ENCODE peak calls at places on chromosomes 16 and 17, in four cellular contexts. H, I, M and E are unnamed samples.
A peak's percentile ranks its signal among the peaks of the same experiment; 100 is the strongest.

GRCh38 chr16:86072328-86073102 is 173.6 kb downstream of the IRF8 start:
- DNase-seq in H (peak; percentile 82), I (no peak), M (peak; percentile 70), E (peak; percentile 75)

GRCh38 chr17:19727466-19728113 is 11.2 kb upstream of the SLC47A2 start:
- DNase-seq in H (no peak), I (peak; percentile 31), M (peak; percentile 66), E (no peak)

GRCh38 chr16:14098081-14098480 is 27.0 kb downstream of the MRTFB start:
- DNase-seq in H (no peak), I (no peak), M (no peak), E (no peak)

GRCh38 chr17:55266051-55266957 is 1.5 kb downstream of the HLF start:
- DNase-seq in H (no peak), I (no peak), M (peak; percentile 32), E (no peak)

GRCh38 chr17:9959377-9959981 is 54.4 kb upstream of the RCVRN start:
- DNase-seq in H (peak; percentile 69), I (no peak), M (no peak), E (peak; percentile 71)

GRCh38 chr16:79348521-79349306 is 251.8 kb downstream of the MAF start:
- DNase-seq in H (no peak), I (no peak), M (no peak), E (no peak)

GRCh38 chr17:55341432-55341831 is 76.7 kb downstream of the HLF start:
- DNase-seq in H (no peak), I (no peak), M (no peak), E (no peak)

GRCh38 chr16:87333581-87334331 is 16.6 kb upstream of the C16orf95 start:
- DNase-seq in H (no peak), I (no peak), M (no peak), E (no peak)

GRCh38 chr17:81599719-81600486 is 37.0 kb downstream of the NPLOC4 start:
- DNase-seq in H (no peak), I (no peak), M (peak; percentile 47), E (no peak)

GRCh38 chr17:66784621-66785364 is 50.1 kb upstream of the CACNG5 start:
- DNase-seq in H (no peak), I (no peak), M (no peak), E (no peak)

GRCh38 chr16:12629271-12629670 is 174.4 kb downstream of the CPPED1 start:
- DNase-seq in H (no peak), I (no peak), M (no peak), E (no peak)

GRCh38 chr16:8850279-8850885 is 18.4 kb downstream of the CARHSP1 start:
- DNase-seq in H (no peak), I (no peak), M (peak; percentile 61), E (no peak)

GRCh38 chr17:79340286-79340685 is 265.7 kb downstream of the ENGASE start:
- DNase-seq in H (no peak), I (no peak), M (no peak), E (no peak)

GRCh38 chr16:10668322-10669045 is 26.2 kb downstream of the TEKT5 start:
- DNase-seq in H (peak; percentile 10), I (no peak), M (no peak), E (peak; percentile 14)

GRCh38 chr17:12990041-12990808 is 27.6 kb downstream of the ELAC2 start:
- DNase-seq in H (no peak), I (no peak), M (peak; percentile 77), E (no peak)

GRCh38 chr16:27925612-27926011 is 137.9 kb downstream of the GSG1L start:
- DNase-seq in H (no peak), I (no peak), M (no peak), E (no peak)

GRCh38 chr16:30526137-30526822 is at the start of gene ZNF768:
- DNase-seq in H (peak; percentile 87), I (no peak), M (no peak), E (peak; percentile 23)

GRCh38 chr17:80474231-80474932 is 2.0 kb downstream of the NPTX1 start:
- DNase-seq in H (no peak), I (no peak), M (no peak), E (no peak)
- TF ChIP-seq CTCF in H (peak; percentile 5), I (no peak), M (no peak), E (peak; percentile 44)

GRCh38 chr17:46264456-46265198 is 30.3 kb upstream of the LRRC37A start:
- DNase-seq in H (peak; percentile 43), I (no peak), M (no peak), E (no peak)

GRCh38 chr17:46274238-46274637 is 20.7 kb upstream of the LRRC37A start:
- DNase-seq in H (no peak), I (no peak), M (no peak), E (no peak)

GRCh38 chr17:46266656-46267544 is 28.0 kb upstream of the LRRC37A start:
- DNase-seq in H (peak; percentile 98), I (no peak), M (peak; percentile 90), E (peak; percentile 77)

GRCh38 chr17:46273541-46274236 is 21.2 kb upstream of the LRRC37A start:
- DNase-seq in H (no peak), I (no peak), M (no peak), E (no peak)

DNA sequence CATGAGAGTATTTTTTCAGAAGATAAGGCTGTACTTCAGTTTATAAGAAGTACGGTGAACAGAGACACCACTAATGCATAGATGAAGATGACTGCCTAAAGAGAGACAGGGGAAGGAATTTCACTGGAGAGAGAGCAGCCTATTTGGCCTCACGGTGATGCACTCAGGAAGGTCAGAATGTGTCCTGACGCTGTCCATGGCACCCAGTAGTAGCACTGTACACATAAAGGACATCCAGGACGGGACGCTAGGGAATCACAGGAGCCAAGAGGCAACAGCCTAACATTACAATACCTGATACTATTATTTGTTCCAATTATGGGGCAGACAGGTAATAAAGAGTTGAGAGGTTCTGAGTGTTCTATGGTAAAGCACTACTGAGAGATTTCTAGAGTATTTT is 24.9 kb upstream of the LRRC37A start:
- DNase-seq in H (peak; percentile 49), I (no peak), M (no peak), E (no peak)
- TF ChIP-seq CTCF in H (no peak), I (no peak), M (no peak), E (no peak)

DNA sequence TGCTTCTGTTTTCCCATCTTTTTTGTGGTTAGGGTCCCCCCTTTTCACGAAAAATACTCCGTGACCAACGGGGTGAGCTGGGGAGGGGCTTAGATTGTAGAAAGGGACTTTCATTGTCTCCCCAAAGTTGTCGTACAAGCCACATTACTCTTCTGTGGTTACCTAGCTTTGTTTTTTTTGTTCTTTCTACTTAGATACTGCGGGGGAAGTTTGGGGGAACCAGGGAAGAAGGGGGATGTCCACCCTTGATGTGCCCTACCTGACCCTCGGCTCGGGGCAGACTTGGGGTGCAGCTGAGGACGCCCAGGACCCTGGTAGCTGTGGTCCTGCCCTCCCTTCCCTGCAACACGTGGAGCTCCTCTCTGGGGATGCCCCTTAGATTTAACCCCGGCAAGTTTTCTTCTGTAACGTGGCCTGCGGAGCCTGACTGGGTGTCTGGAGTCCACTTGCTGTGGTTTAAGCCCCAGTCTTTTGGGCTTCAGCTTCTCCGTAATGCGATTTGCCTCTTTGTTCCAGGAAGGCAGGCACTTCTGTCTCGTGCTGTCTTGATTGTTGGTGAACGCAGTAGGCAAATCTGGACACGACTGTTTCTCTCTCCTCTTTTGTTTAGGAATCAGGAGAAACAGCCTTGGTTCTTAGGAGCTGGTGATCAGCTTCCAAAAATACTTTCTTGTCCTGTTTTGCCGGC is 895 bp downstream of the ABCC1 start:
- DNase-seq in H (peak; percentile 48), I (no peak), M (no peak), E (peak; percentile 12)
- TF ChIP-seq CTCF in H (no peak), I (no peak), M (no peak), E (no peak)

GRCh38 chr17:33457477-33457876 is 164.4 kb upstream of the ASIC2 start:
- DNase-seq in H (no peak), I (no peak), M (no peak), E (no peak)

GRCh38 chr17:33461051-33461450 is 168.0 kb upstream of the ASIC2 start:
- DNase-seq in H (peak; percentile 11), I (no peak), M (no peak), E (no peak)

GRCh38 chr17:33464669-33465275 is 171.7 kb upstream of the ASIC2 start:
- DNase-seq in H (peak; percentile 23), I (no peak), M (no peak), E (no peak)

GRCh38 chr17:33463887-33464286 is 170.8 kb upstream of the ASIC2 start:
- DNase-seq in H (no peak), I (no peak), M (no peak), E (no peak)

DNA sequence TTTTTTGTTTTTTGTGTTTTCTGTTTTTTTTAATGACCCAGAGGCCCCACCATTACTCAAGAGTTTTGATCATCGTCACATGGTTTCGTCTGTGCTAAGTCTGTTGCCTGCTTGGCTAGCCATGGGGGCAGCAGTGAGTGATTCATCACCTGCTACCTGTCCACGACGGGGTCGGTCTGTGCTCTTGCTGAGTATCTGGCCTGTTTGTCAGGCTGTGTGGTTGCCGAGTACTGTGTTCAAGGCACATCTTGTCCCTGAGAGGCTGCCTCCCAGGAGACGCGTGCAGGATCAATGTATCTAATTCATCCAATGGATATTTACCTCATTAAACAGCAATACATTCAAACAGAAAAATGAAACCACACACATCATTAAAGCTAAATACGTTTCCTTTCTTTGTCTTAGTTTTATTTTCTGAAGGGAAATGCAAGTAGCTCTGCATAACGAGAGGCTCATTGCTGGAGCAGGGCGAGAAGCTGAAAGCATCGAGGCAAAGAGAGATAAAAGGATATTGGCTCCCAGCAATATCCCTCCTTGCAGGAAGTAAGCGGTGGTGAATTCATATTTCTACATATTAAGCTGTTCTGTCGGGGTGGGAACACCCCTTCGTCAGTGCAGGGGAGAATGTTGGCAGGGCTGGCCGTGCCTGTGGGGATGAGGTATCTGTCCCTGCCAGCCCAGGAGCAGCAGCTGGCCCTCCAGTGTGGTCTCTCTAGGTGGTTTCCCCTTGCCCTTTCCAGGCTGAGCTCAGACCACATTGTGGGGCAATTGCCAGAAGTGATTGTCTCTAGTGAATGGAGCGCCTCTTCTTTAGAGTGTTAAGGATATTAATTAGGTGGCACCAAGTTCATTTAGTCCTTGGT is 166.2 kb upstream of the ASIC2 start:
- DNase-seq in H (no peak), I (no peak), M (no peak), E (no peak)
- TF ChIP-seq CTCF in H (no peak), I (no peak), M (no peak), E (no peak)

DNA sequence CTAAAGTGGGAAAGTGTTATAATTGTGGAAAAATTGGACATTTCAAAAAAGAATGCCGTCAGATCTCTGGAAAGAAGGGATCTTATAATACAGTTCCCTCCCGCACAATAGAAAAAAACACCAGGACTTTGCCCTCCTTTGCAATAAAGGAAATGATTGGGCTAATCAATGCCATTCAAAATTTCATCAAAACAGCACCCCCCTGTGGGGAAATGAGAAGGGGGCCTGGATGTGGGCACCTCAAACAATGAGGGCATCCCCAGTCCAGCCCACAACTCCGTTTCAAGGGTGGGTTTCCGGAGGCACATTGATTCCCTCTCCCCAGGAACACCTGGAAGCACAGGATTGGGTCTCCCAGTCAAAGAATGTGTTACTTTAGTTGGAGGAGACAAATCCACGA is 26.1 kb downstream of the CD300LG start:
- DNase-seq in H (no peak), I (no peak), M (no peak), E (no peak)
- TF ChIP-seq CTCF in H (no peak), I (no peak), M (no peak), E (no peak)

GRCh38 chr16:56193951-56194726 is 2.9 kb downstream of the GNAO1 start:
- DNase-seq in H (peak; percentile 97), I (peak; percentile 20), M (peak; percentile 88), E (peak; percentile 92)
- TF ChIP-seq CTCF in H (no peak), I (no peak), M (no peak), E (no peak)